ENCODE peak calls at places on chromosome 15, in ten cellular contexts. X is tibial artery; O is mucosa of descending colon; T is sciatic nerve; R is renal cortical epithelial cell; F is right cardiac atrium; V is OCI-M1; L is progenitor cell of endocrine pancreas; C is effector memory CD4-positive, alpha-beta T cell; P is upper lobe of right lung. Z is an unnamed sample.

GRCh38 chr15:99341786-99342185 is 90.5 kb downstream of the LRRC28 start:
- DNase-seq in X (no peak), O (no peak), T (no peak), R (no peak), F (no peak), V (no peak), L (no peak), C (no peak), P (no peak), Z (no peak)

GRCh38 chr15:57551717-57552677 is 39.7 kb upstream of the MYZAP start:
- DNase-seq in X (no peak), O (no peak), T (peak), R (peak), F (peak), V (no peak), L (no peak), C (no peak), P (no peak), Z (no peak)

GRCh38 chr15:67505675-67506572 is 15.0 kb upstream of the C15orf61 start:
- DNase-seq in X (no peak), O (no peak), T (no peak), R (no peak), F (no peak), V (peak), L (no peak), C (no peak), P (no peak), Z (no peak)

GRCh38 chr15:47718474-47719440 is 1.5 kb downstream of the SEMA6D start:
- DNase-seq in X (peak), O (peak), T (peak), R (no peak), F (peak), V (no peak), L (no peak), C (no peak), P (peak), Z (no peak)

GRCh38 chr15:96334017-96334704 is 3.7 kb downstream of the NR2F2 start:
- DNase-seq in X (peak), O (no peak), T (peak), R (no peak), F (peak), V (no peak), L (no peak), C (no peak), P (peak), Z (peak)

GRCh38 chr15:41892621-41893421 is 1.0 kb downstream of the SPTBN5 start:
- DNase-seq in X (no peak), O (peak), T (no peak), R (peak), F (peak), V (no peak), L (no peak), C (no peak), P (peak), Z (peak)

GRCh38 chr15:42808921-42809320 is 72.0 kb upstream of the CDAN1 start:
- DNase-seq in X (no peak), O (no peak), T (no peak), R (no peak), F (no peak), V (no peak), L (no peak), C (no peak), P (no peak), Z (no peak)

GRCh38 chr15:100714034-100714748 is 111.8 kb downstream of the ASB7 start:
- DNase-seq in X (peak), O (no peak), T (no peak), R (no peak), F (no peak), V (no peak), L (no peak), C (no peak), P (no peak), Z (no peak)

GRCh38 chr15:72086010-72086697 is 31.8 kb downstream of the MYO9A start:
- DNase-seq in X (no peak), O (peak), T (no peak), R (peak), F (no peak), V (no peak), L (no peak), C (no peak), P (peak), Z (peak)

GRCh38 chr15:31338318-31338878 is 11.8 kb downstream of the KLF13 start:
- DNase-seq in X (no peak), O (peak), T (no peak), R (no peak), F (peak), V (no peak), L (no peak), C (no peak), P (peak), Z (peak)